ENCODE peak calls at places on chromosomes 7 and 10, in five cellular contexts. C is IMR-90, L is psoas muscle, M is T-helper 2 cell, W is cardiac muscle cell. Z is an unnamed sample.
A peak's percentile ranks its signal among the peaks of the same experiment; 100 is the strongest.

GRCh38 chr7:3200504-3200903 is 100.5 kb upstream of the SDK1 start:
- DNase-seq in C (peak; percentile 62), L (no peak), M (no peak), W (peak; percentile 39), Z (no peak)

GRCh38 chr7:36961097-36961496 is 236.8 kb upstream of the AOAH start:
- DNase-seq in C (no peak), L (no peak), M (no peak), W (no peak), Z (no peak)

GRCh38 chr7:36775673-36776072 is 51.4 kb upstream of the AOAH start:
- DNase-seq in C (no peak), L (no peak), M (no peak), W (no peak), Z (no peak)

GRCh38 chr10:18313626-18314025 is 173.4 kb downstream of the CACNB2 start:
- DNase-seq in C (no peak), L (no peak), M (no peak), W (no peak), Z (no peak)

GRCh38 chr7:85688712-85689111 is 501.9 kb upstream of the SEMA3D start:
- DNase-seq in C (no peak), L (no peak), M (no peak), W (no peak), Z (no peak)

GRCh38 chr10:97713351-97713827 is at the start of gene MARVELD1:
- DNase-seq in C (peak; percentile 77), L (peak; percentile 79), M (no peak), W (peak; percentile 55), Z (no peak)

GRCh38 chr7:115478426-115478825 is 552.1 kb downstream of the TFEC start:
- DNase-seq in C (no peak), L (no peak), M (no peak), W (no peak), Z (no peak)

GRCh38 chr10:110965216-110965615 is 45.8 kb downstream of the SHOC2 start:
- DNase-seq in C (no peak), L (no peak), M (no peak), W (no peak), Z (no peak)

GRCh38 chr10:98294270-98294627 is 26.3 kb upstream of the LOXL4 start:
- DNase-seq in C (no peak), L (no peak), M (no peak), W (no peak), Z (no peak)

GRCh38 chr7:50696810-50697582 is 85.7 kb downstream of the GRB10 start:
- DNase-seq in C (no peak), L (no peak), M (no peak), W (no peak), Z (no peak)

GRCh38 chr10:93235686-93236085 is 162.0 kb downstream of the CYP26A1 start:
- DNase-seq in C (peak; percentile 41), L (no peak), M (no peak), W (no peak), Z (no peak)

GRCh38 chr7:87148332-87148955 is 3.8 kb upstream of the DMTF1 start:
- DNase-seq in C (peak; percentile 26), L (no peak), M (no peak), W (no peak), Z (no peak)

GRCh38 chr7:148911626-148912025 is 27.5 kb upstream of the EZH2 start:
- DNase-seq in C (no peak), L (no peak), M (no peak), W (no peak), Z (no peak)

GRCh38 chr7:40815512-40815911 is 680.7 kb downstream of the SUGCT start:
- DNase-seq in C (peak; percentile 81), L (no peak), M (no peak), W (no peak), Z (no peak)

GRCh38 chr7:96331233-96331632 is 9.3 kb upstream of the SLC25A13 start:
- DNase-seq in C (no peak), L (no peak), M (no peak), W (no peak), Z (no peak)

GRCh38 chr7:51949726-51950644 is 633.4 kb upstream of the COBL start:
- DNase-seq in C (no peak), L (no peak), M (no peak), W (no peak), Z (no peak)